ENCODE peak calls at places on chromosomes 5 and 9, in five cellular contexts. S is HepG2, Q is HEK293T, M is H1, R is GM12878. H is an unnamed sample.

GRCh38 chr5:143593723-143594122 is 190.2 kb upstream of the NR3C1 start:
- DNase-seq in S (no peak), Q (no peak), M (no peak), R (no peak), H (no peak)

GRCh38 chr5:160287378-160288051 is 24.8 kb downstream of the CCNJL start:
- DNase-seq in S (peak), Q (no peak), M (peak), R (no peak), H (peak)

GRCh38 chr9:134814598-134815215 is 65.9 kb upstream of the FCN2 start:
- DNase-seq in S (no peak), Q (no peak), M (no peak), R (no peak), H (no peak)

GRCh38 chr9:88013051-88013450 is 38.7 kb upstream of the CDK20 start:
- DNase-seq in S (no peak), Q (no peak), M (no peak), R (no peak), H (no peak)

GRCh38 chr9:36151306-36152210 is 15.0 kb downstream of the GLIPR2 start:
- DNase-seq in S (no peak), Q (no peak), M (no peak), R (peak), H (no peak)

GRCh38 chr9:22279621-22280020 is 167.0 kb upstream of the DMRTA1 start:
- DNase-seq in S (no peak), Q (no peak), M (no peak), R (no peak), H (no peak)

GRCh38 chr5:113282470-113282869 is 152.3 kb downstream of the TSSK1B start:
- DNase-seq in S (no peak), Q (no peak), M (no peak), R (no peak), H (no peak)

GRCh38 chr5:142881076-142881466 is 110.9 kb downstream of the ARHGAP26 start:
- DNase-seq in S (no peak), Q (no peak), M (no peak), R (no peak), H (peak)

GRCh38 chr5:32692066-32692746 is 18.9 kb upstream of the NPR3 start:
- DNase-seq in S (no peak), Q (no peak), M (no peak), R (no peak), H (no peak)

GRCh38 chr9:70117835-70118319 is 74.2 kb downstream of the MAMDC2 start:
- DNase-seq in S (peak), Q (no peak), M (no peak), R (no peak), H (no peak)

GRCh38 chr5:17785774-17786173 is 151.5 kb downstream of the TAF11L14 start:
- DNase-seq in S (no peak), Q (no peak), M (no peak), R (no peak), H (peak)

GRCh38 chr9:17810728-17811634 is 232.1 kb downstream of the SH3GL2 start:
- DNase-seq in S (peak), Q (peak), M (no peak), R (no peak), H (peak)

GRCh38 chr9:129885018-129885669 is 49.9 kb downstream of the USP20 start:
- DNase-seq in S (peak), Q (peak), M (peak), R (peak), H (no peak)

GRCh38 chr5:142484821-142485387 is 160.1 kb upstream of the SPRY4 start:
- DNase-seq in S (peak), Q (no peak), M (no peak), R (no peak), H (peak)

GRCh38 chr9:4293293-4293931 is 6.5 kb downstream of the GLIS3 start:
- DNase-seq in S (no peak), Q (no peak), M (no peak), R (no peak), H (no peak)

GRCh38 chr9:3337515-3337914 is 188.3 kb downstream of the RFX3 start:
- DNase-seq in S (no peak), Q (no peak), M (no peak), R (no peak), H (no peak)

GRCh38 chr9:10268500-10269485 is 344.0 kb downstream of the PTPRD start:
- DNase-seq in S (peak), Q (peak), M (peak), R (no peak), H (peak)

GRCh38 chr9:8857330-8858249 is 1058.0 kb upstream of the DMAC1 start:
- DNase-seq in S (no peak), Q (peak), M (peak), R (no peak), H (peak)

GRCh38 chr5:1770443-1770802 is 29.2 kb downstream of the MRPL36 start:
- DNase-seq in S (no peak), Q (no peak), M (no peak), R (no peak), H (no peak)

GRCh38 chr5:111863801-111864200 is 106.8 kb upstream of the NREP start:
- DNase-seq in S (no peak), Q (no peak), M (no peak), R (no peak), H (no peak)

GRCh38 chr5:50727149-50727496 is 60.7 kb downstream of the PARP8 start:
- DNase-seq in S (no peak), Q (no peak), M (no peak), R (no peak), H (no peak)

GRCh38 chr5:128559300-128560297 is 21.6 kb upstream of the FBN2 start:
- DNase-seq in S (no peak), Q (no peak), M (no peak), R (no peak), H (no peak)

GRCh38 chr5:123515904-123516303 is 3.9 kb downstream of the CSNK1G3 start:
- DNase-seq in S (no peak), Q (no peak), M (no peak), R (no peak), H (no peak)

GRCh38 chr5:123511648-123512605 is at the start of gene CSNK1G3:
- DNase-seq in S (peak), Q (peak), M (peak), R (peak), H (peak)

GRCh38 chr5:123511290-123511647 is 708 bp upstream of the CSNK1G3 start:
- DNase-seq in S (peak), Q (no peak), M (no peak), R (no peak), H (no peak)

GRCh38 chr5:123514615-123515355 is 2.8 kb downstream of the CSNK1G3 start:
- DNase-seq in S (peak), Q (no peak), M (no peak), R (no peak), H (no peak)

GRCh38 chr5:123512631-123513461 is 869 bp downstream of the CSNK1G3 start:
- DNase-seq in S (peak), Q (peak), M (peak), R (no peak), H (peak)
- TF ChIP-seq SUZ12 in S (no peak), Q (no peak), M (no peak), R (no peak), H (no peak)

GRCh38 chr5:38548064-38548759 is 8.2 kb downstream of the LIFR start:
- DNase-seq in S (no peak), Q (no peak), M (no peak), R (no peak), H (no peak)
- TF ChIP-seq SUZ12 in S (no peak), Q (no peak), M (no peak), R (no peak), H (no peak)

DNA sequence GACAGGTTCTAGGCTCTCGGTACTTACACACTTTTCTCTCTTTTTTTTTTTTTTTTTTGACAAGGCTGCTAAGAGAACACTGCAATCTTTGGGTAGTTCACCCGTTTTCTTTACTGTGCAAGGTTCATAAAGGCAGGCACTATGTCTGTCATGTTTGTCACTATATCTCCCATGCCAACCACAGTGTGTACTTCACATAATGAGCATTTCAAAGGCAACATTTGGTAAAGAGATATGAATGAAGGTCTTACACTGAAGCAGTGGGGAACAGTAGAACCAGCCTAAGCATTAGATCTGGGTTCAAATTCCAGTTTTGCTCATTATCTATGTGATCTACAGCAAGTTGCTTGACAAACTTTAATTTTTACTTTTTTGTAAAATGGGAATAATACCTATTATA is 1.5 kb upstream of the HMGCR start:
- DNase-seq in S (peak), Q (no peak), M (no peak), R (no peak), H (no peak)
- TF ChIP-seq SUZ12 in S (no peak), Q (no peak), M (no peak), R (no peak), H (no peak)

GRCh38 chr9:78559449-78559885 is 262.5 kb downstream of the PSAT1 start:
- DNase-seq in S (no peak), Q (no peak), M (no peak), R (no peak), H (no peak)
- TF ChIP-seq SUZ12 in S (no peak), Q (no peak), M (no peak), R (no peak), H (no peak)

DNA sequence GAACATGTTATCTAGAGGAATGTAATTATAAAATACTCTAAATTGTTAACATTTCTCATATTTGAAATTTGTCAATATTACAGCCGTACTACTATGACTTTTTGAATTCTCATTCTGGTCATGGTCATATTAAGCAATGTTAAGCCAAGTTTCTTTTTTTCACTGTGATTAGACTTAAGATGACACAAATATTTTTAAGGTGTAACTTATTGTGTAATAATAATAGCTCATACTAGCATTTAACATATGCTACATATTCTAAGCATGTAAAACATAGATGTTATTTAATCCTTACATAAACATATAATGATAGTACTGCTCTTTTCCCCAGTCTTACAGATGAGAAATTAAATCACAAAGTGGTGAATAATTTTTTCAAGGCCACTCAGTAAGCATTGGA is 35.9 kb upstream of the LRRC70 start:
- DNase-seq in S (no peak), Q (no peak), M (no peak), R (no peak), H (no peak)
- TF ChIP-seq SUZ12 in S (no peak), Q (no peak), M (no peak), R (no peak), H (no peak)

GRCh38 chr5:125291447-125291846 is 545.0 kb upstream of the ZNF608 start:
- DNase-seq in S (no peak), Q (no peak), M (no peak), R (no peak), H (no peak)

GRCh38 chr5:125294844-125295243 is 548.4 kb upstream of the ZNF608 start:
- DNase-seq in S (no peak), Q (no peak), M (no peak), R (no peak), H (no peak)

GRCh38 chr5:125289606-125290005 is 543.2 kb upstream of the ZNF608 start:
- DNase-seq in S (no peak), Q (no peak), M (no peak), R (no peak), H (no peak)

GRCh38 chr5:125293223-125293622 is 546.8 kb upstream of the ZNF608 start:
- DNase-seq in S (no peak), Q (no peak), M (no peak), R (no peak), H (no peak)

DNA sequence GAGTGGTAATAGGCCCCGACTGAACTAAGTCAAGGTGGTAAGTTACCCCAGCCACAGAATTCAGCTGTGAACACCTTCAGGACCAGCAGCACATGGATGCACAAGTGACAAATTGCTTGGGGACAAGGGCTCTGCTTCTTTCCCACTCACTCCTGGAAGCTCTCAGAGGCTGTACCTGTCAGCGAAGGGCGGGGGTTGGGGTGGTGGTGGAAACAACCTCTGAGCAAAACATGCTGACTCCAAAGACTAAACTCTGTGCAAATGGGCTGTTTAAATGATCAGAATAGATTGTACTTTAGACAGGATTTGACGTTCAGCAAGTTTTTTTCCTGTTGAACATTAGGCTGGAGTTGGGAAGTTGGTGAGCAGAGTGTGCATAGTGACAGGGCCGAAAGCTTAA is 544.5 kb upstream of the ZNF608 start:
- DNase-seq in S (no peak), Q (no peak), M (no peak), R (no peak), H (no peak)
- TF ChIP-seq SUZ12 in S (no peak), Q (no peak), M (no peak), R (no peak), H (no peak)

GRCh38 chr5:165232629-165233028 is 1727.2 kb downstream of the MAT2B start:
- DNase-seq in S (no peak), Q (no peak), M (no peak), R (no peak), H (no peak)

GRCh38 chr5:165228184-165228583 is 1722.8 kb downstream of the MAT2B start:
- DNase-seq in S (no peak), Q (no peak), M (no peak), R (no peak), H (no peak)

GRCh38 chr5:165232187-165232586 is 1726.8 kb downstream of the MAT2B start:
- DNase-seq in S (no peak), Q (no peak), M (no peak), R (no peak), H (no peak)

GRCh38 chr5:165224366-165224765 is 1718.9 kb downstream of the MAT2B start:
- DNase-seq in S (no peak), Q (no peak), M (no peak), R (no peak), H (no peak)

DNA sequence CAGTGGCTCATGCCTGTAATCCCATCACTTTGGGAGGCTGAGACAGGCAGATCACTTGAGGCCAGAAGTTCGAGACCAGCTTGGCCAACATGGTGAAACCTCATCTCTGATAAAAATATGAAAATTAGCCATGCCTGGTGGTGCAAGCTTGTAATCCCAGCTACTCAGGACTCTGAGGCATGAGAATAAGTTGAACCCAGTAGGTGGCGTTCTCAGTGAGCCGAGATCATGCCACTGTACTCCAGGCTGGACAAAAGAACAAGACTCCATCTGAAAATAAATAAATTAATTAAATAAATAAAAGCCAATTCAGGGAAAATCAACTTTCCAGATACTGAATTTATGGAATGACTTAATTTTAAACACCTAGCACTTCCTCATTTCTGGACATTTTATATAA is 1722.1 kb downstream of the MAT2B start:
- DNase-seq in S (no peak), Q (no peak), M (no peak), R (no peak), H (no peak)
- TF ChIP-seq SUZ12 in S (no peak), Q (no peak), M (no peak), R (no peak), H (no peak)

H was measured in NT2/D1.